ENCODE peak calls at places on chromosomes 13 and 19, in six cellular contexts. S, V, Q, G, W and E are unnamed samples.

GRCh38 chr13:95445116-95445515 is 107.4 kb upstream of the CLDN10 start:
- DNase-seq in S (no peak), V (no peak), Q (no peak), G (no peak), W (no peak), E (no peak)

GRCh38 chr13:90889906-90890305 is 457.6 kb upstream of the MIR17HG start:
- DNase-seq in S (no peak), V (no peak), Q (no peak), G (no peak), W (no peak), E (no peak)

GRCh38 chr13:77429320-77430142 is 102.6 kb upstream of the MYCBP2 start:
- DNase-seq in S (no peak), V (no peak), Q (no peak), G (no peak), W (no peak), E (no peak)

GRCh38 chr13:25882732-25883357 is 169.0 kb downstream of the SHISA2 start:
- DNase-seq in S (no peak), V (no peak), Q (no peak), G (no peak), W (no peak), E (no peak)

GRCh38 chr13:35838356-35838755 is 292.8 kb downstream of the DCLK1 start:
- DNase-seq in S (no peak), V (no peak), Q (no peak), G (no peak), W (no peak), E (no peak)

GRCh38 chr19:4722671-4723464 is 774 bp downstream of the DPP9 start:
- DNase-seq in S (peak), V (peak), Q (no peak), G (peak), W (peak), E (peak)

GRCh38 chr13:95641291-95641811 is 3.2 kb downstream of the DZIP1 start:
- DNase-seq in S (no peak), V (peak), Q (no peak), G (peak), W (no peak), E (no peak)

GRCh38 chr13:40381935-40382764 is 284.3 kb downstream of the FOXO1 start:
- DNase-seq in S (no peak), V (no peak), Q (no peak), G (no peak), W (peak), E (no peak)

GRCh38 chr13:112869202-112870061 is 99.6 kb upstream of the MCF2L start:
- DNase-seq in S (no peak), V (no peak), Q (no peak), G (no peak), W (no peak), E (no peak)

GRCh38 chr19:56138069-56138468 is 3.0 kb upstream of the ZNF444 start:
- DNase-seq in S (no peak), V (no peak), Q (no peak), G (no peak), W (no peak), E (no peak)

GRCh38 chr13:113564331-113565023 is 20.1 kb upstream of the TFDP1 start:
- DNase-seq in S (peak), V (no peak), Q (no peak), G (no peak), W (no peak), E (no peak)

GRCh38 chr13:27450921-27451461 is 627 bp upstream of the MTIF3 start:
- DNase-seq in S (peak), V (peak), Q (peak), G (peak), W (peak), E (peak)

GRCh38 chr13:30615851-30616311 is 1.8 kb upstream of the USPL1 start:
- DNase-seq in S (no peak), V (no peak), Q (no peak), G (no peak), W (no peak), E (peak)

GRCh38 chr19:1103691-1104451 is at the start of gene GPX4:
- DNase-seq in S (peak), V (peak), Q (peak), G (peak), W (peak), E (peak)
- TF ChIP-seq POLR2A in S (no peak), V (peak), Q (peak), G (peak), W (peak), E (peak)

DNA sequence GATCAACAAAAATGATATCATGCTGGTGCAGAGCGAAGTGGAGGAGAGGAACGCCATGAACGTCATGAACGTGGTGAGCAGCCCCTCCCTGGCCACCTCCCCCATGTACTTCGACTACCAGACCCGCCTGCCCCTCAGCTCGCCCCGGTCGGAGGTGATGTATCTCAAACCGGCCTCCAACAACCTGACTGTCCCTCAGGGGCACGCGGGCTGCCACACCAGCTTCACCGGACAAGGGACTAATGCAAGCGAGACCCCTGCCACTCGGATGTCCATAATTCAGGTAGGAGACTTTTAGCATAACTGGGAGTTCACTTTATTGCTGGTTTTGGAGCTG is 3.3 kb downstream of the PCDH17 start:
- DNase-seq in S (no peak), V (no peak), Q (no peak), G (no peak), W (no peak), E (no peak)
- H3K4me3 ChIP-seq in S (peak), V (no peak), Q (peak), G (peak), W (peak), E (no peak)

DNA sequence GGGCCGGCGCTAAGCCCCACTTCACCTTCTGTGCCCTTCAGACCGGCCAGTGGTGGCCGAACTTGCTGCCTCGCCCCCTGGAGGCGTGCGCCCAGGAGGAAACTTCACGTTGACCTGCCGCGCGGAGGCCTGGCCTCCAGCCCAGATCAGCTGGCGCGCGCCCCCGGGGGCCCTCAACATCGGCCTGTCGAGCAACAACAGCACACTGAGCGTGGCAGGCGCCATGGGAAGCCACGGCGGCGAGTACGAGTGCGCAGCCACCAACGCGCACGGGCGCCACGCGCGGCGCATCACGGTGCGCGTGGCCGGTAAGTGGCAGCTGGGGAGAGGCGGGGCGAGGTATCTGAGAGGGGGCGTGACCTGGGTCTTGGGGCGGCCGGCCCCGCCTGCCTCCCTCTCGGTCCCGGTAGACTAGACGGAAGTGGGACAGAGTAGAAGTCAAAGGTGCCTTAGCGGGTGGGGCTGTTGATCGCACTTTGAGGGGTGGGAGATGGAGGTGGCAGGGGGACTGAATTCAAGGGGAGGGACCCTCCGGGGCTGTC is 5.6 kb downstream of the ICAM5 start:
- DNase-seq in S (peak), V (no peak), Q (no peak), G (no peak), W (no peak), E (no peak)
- TF ChIP-seq POLR2A in S (no peak), V (no peak), Q (no peak), G (no peak), W (no peak), E (no peak)

GRCh38 chr19:18495204-18495911 is 26.5 kb downstream of the ELL start:
- DNase-seq in S (no peak), V (no peak), Q (no peak), G (no peak), W (no peak), E (no peak)
- H3K4me3 ChIP-seq in S (no peak), V (no peak), Q (no peak), G (no peak), W (no peak), E (no peak)

GRCh38 chr19:2328401-2329161 is at the start of the genes LSM7 and SPPL2B:
- DNase-seq in S (peak), V (peak), Q (peak), G (peak), W (peak), E (peak)
- TF ChIP-seq POLR2A in S (no peak), V (peak), Q (peak), G (peak), W (peak), E (peak)

DNA sequence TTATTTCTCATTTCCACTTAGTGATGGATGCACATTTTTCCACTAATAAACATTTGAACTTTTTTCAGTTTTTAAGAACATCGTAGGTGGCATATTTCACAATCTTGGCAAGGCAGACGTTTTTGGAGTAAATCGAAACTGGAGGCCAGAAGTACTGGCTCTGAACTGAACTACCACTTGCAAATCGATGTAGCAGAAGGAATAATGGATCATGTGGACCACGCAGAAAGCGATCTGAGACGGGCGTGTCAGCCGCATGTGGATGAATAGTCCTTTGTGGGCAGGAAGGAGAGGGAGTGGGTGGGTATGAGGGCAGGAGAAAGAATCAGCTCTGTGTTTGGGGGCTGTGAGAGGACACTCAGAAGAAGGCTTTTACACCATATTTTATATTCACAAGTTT is 90.4 kb downstream of the COL4A2 start:
- DNase-seq in S (no peak), V (no peak), Q (peak), G (no peak), W (no peak), E (no peak)
- H3K4me3 ChIP-seq in S (no peak), V (peak), Q (peak), G (peak), W (peak), E (no peak)

DNA sequence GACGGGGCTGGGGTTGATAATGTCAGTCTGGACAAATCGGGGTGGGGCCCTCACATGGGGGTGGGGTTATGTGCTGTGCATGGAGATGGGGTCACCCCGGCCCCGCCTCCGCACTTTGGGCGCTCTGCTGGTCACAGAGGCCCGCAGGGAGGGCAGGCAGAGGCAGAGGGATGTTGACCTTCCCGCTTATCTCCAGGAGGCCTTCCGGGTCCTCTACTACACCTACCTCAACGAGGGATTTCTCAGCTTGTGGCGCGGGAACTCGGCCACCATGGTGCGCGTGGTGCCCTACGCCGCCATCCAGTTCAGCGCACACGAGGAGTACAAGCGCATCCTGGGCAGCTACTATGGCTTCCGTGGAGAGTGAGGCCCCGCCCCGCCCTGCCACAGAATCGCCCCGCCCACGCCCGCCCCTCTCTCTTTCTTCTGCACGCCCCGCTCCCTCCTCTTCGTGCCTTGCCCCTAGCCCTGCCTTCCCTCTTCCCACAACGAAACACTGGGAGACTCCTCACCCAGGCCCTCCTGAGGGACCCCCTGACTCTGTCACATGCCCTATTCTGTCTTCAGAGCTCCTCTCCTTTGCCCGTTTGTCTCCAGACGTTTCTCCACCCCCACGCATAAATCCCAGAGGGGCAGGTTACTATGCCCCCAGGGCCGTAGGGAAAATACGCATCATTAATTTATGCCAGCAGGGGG is 32.8 kb downstream of the TMEM161A start:
- DNase-seq in S (peak), V (peak), Q (peak), G (peak), W (no peak), E (peak)
- TF ChIP-seq POLR2A in S (no peak), V (no peak), Q (no peak), G (peak), W (no peak), E (no peak)